ENCODE peak calls at places on chromosome 19, in ten cellular contexts. J is upper lobe of left lung, P is uterus, S is lower leg skin, U is H1, K is body of pancreas, R is transverse colon, C is tibial nerve, A is IMR-90, D is breast epithelium. E is an unnamed sample.

GRCh38 chr19:45469835-45470146 is 2.0 kb downstream of the FOSB start:
- DNase-seq in J (peak), P (no peak), U (no peak), A (no peak), D (no peak), C (peak), K (no peak), S (no peak), R (peak), E (peak)

GRCh38 chr19:29844891-29845575 is 33.2 kb downstream of the CCNE1 start:
- DNase-seq in D (peak), R (peak), U (peak), K (peak), P (peak), J (peak), C (peak), S (peak), A (peak), E (peak)

GRCh38 chr19:7944177-7944761 is 803 bp upstream of the TIMM44 start:
- DNase-seq in C (peak), P (peak), J (no peak), K (peak), S (peak), A (peak), R (peak), U (peak), D (peak), E (peak)

GRCh38 chr19:35222373-35223005 is 6.0 kb downstream of the FAM187B start:
- DNase-seq in R (no peak), A (no peak), J (no peak), C (no peak), P (no peak), U (no peak), S (no peak), D (no peak), K (no peak), E (peak)

GRCh38 chr19:6021878-6022569 is 44.1 kb upstream of the RANBP3 start:
- DNase-seq in J (peak), C (peak), R (peak), U (peak), A (peak), D (peak), S (peak), P (peak), K (peak), E (peak)

GRCh38 chr19:52923782-52924593 is 760 bp upstream of the ZNF888 start:
- DNase-seq in A (no peak), P (peak), J (no peak), S (peak), R (peak), K (peak), U (no peak), D (peak), C (no peak), E (no peak)

GRCh38 chr19:16587031-16588023 is 15.1 kb upstream of the SLC35E1 start:
- DNase-seq in D (no peak), P (no peak), A (peak), J (no peak), C (peak), U (no peak), K (peak), S (no peak), R (peak), E (peak)

GRCh38 chr19:13861392-13861713 is 15.6 kb upstream of the NANOS3 start:
- DNase-seq in A (no peak), R (no peak), S (no peak), J (no peak), K (no peak), C (no peak), P (no peak), U (no peak), D (no peak), E (no peak)

GRCh38 chr19:29943615-29944014 is 1.6 kb downstream of the URI1 start:
- DNase-seq in S (no peak), D (no peak), A (no peak), R (no peak), C (no peak), K (no peak), U (no peak), J (no peak), P (no peak), E (no peak)

GRCh38 chr19:49427855-49428546 is 2.8 kb downstream of the GFY start:
- DNase-seq in R (no peak), C (no peak), P (no peak), U (no peak), A (no peak), D (no peak), S (no peak), J (peak), K (peak), E (peak)

GRCh38 chr19:39166571-39167391 is 30.0 kb upstream of the NCCRP1 start:
- DNase-seq in K (peak), P (peak), R (peak), A (no peak), J (peak), C (no peak), S (peak), U (no peak), D (peak), E (peak)

GRCh38 chr19:29040291-29040690 is 172.7 kb downstream of the UQCRFS1 start:
- DNase-seq in J (peak), U (no peak), P (no peak), K (no peak), D (no peak), S (peak), A (no peak), C (no peak), R (no peak), E (no peak)

GRCh38 chr19:3852614-3853254 is 16.1 kb downstream of the ZFR2 start:
- DNase-seq in J (no peak), P (no peak), U (no peak), A (peak), S (no peak), R (peak), K (peak), D (no peak), C (no peak), E (peak)

GRCh38 chr19:51091895-51092873 is 9.5 kb upstream of the KLK14 start:
- DNase-seq in A (no peak), D (no peak), K (no peak), S (no peak), J (no peak), C (no peak), P (no peak), U (no peak), R (no peak), E (no peak)

GRCh38 chr19:2415281-2415972 is 12.0 kb downstream of the TIMM13 start:
- DNase-seq in R (no peak), J (no peak), K (no peak), S (no peak), A (no peak), U (no peak), C (no peak), D (no peak), P (no peak), E (peak)

GRCh38 chr19:2415973-2416319 is 11.4 kb downstream of the TIMM13 start:
- DNase-seq in J (no peak), A (no peak), R (no peak), D (no peak), U (no peak), K (no peak), S (no peak), P (no peak), C (no peak), E (no peak)

GRCh38 chr19:2413629-2414028 is 13.8 kb downstream of the TIMM13 start:
- DNase-seq in C (no peak), D (no peak), A (no peak), U (no peak), R (no peak), P (no peak), J (no peak), K (no peak), S (no peak), E (no peak)

GRCh38 chr19:2417881-2418406 is 9.4 kb downstream of the TIMM13 start:
- DNase-seq in A (no peak), S (no peak), P (no peak), J (no peak), K (no peak), U (no peak), D (no peak), C (no peak), R (no peak), E (no peak)

GRCh38 chr19:2416321-2417097 is 10.9 kb downstream of the TIMM13 start:
- DNase-seq in K (no peak), S (no peak), C (no peak), J (no peak), P (no peak), U (no peak), D (no peak), A (no peak), R (no peak), E (no peak)
- TF ChIP-seq POLR2A in K (no peak), S (no peak), C (no peak), J (no peak), P (no peak), U (no peak), D (no peak), A (no peak), R (no peak), E (no peak)

GRCh38 chr19:33193269-33193863 is 764 bp upstream of the LRP3 start:
- DNase-seq in R (no peak), U (no peak), P (no peak), A (no peak), J (no peak), S (no peak), C (no peak), K (no peak), D (no peak), E (no peak)
- H3K4me3 ChIP-seq in R (peak), U (peak), P (no peak), A (no peak), J (no peak), S (no peak), C (peak), K (no peak), D (peak), E (peak)

GRCh38 chr19:55467236-55468053 is 2.9 kb upstream of the C19orf85 start:
- DNase-seq in U (no peak), R (peak), K (peak), D (no peak), S (no peak), J (peak), A (peak), P (peak), C (peak), E (peak)
- TF ChIP-seq POLR2A in U (no peak), R (no peak), K (no peak), D (no peak), S (no peak), J (no peak), A (no peak), P (no peak), C (no peak), E (no peak)

DNA sequence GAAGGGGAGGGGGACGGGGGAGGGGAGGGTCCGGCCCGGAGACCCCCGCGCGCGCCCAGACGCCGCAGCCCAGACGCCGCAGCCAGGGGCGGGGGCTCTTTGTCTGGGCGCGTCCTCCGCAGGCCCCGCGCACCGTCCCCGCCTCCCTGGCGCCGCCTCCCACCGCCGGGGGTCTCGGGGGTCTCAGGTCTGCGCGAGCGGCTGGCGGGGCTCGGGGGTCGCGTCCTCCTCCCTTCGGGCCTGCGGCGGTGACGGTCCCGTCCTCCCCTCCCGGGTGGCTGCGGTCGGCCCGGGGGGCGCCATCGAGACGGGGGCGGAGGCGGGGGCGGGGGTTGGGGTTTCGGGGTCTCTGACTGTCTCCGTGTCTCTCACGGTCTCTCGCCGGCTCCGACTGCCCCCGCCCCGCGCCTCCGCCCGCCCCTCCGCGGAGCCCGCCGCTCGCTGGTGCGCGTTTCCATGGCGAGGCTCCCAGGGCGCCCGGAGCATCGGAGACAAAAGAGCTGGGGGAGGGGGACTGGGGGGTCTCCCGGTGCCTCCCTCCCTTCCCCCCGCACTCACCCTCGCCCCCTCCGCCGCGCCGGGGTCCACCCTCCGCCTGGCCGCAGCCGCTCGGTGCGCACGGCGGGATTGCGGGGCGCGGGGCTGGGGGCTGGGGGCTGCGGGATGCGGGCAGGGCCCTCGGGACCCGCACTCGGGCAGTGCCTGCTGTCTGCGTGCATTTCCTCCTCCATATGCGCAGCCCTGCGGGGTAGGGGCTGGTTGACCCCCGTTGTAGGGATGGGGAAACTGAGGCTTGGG is 420 bp upstream of the PLPPR3 start:
- DNase-seq in P (no peak), S (no peak), K (no peak), C (no peak), U (no peak), J (peak), D (no peak), A (no peak), R (no peak), E (no peak)
- H3K4me3 ChIP-seq in P (no peak), S (no peak), K (no peak), C (peak), U (peak), J (peak), D (peak), A (peak), R (peak), E (peak)

GRCh38 chr19:12194827-12195500 is 32.1 kb downstream of the ZNF136 start:
- DNase-seq in U (no peak), S (peak), A (peak), C (peak), P (peak), J (peak), R (peak), K (peak), D (peak), E (peak)
- TF ChIP-seq POLR2A in U (no peak), S (no peak), A (no peak), C (no peak), P (peak), J (no peak), R (peak), K (peak), D (no peak), E (no peak)

GRCh38 chr19:43678512-43678911 is 8.5 kb upstream of the PLAUR start:
- DNase-seq in U (no peak), R (no peak), D (no peak), K (no peak), A (no peak), S (no peak), P (no peak), C (no peak), J (no peak), E (no peak)

GRCh38 chr19:43674630-43674982 is 4.6 kb upstream of the PLAUR start:
- DNase-seq in R (no peak), K (no peak), D (no peak), S (no peak), C (no peak), A (peak), U (no peak), P (no peak), J (no peak), E (no peak)

GRCh38 chr19:43675906-43676305 is 5.9 kb upstream of the PLAUR start:
- DNase-seq in C (no peak), J (no peak), P (no peak), S (no peak), U (no peak), A (no peak), R (no peak), D (no peak), K (no peak), E (no peak)

GRCh38 chr19:43673702-43674629 is 4.0 kb upstream of the PLAUR start:
- DNase-seq in A (no peak), P (no peak), C (no peak), J (no peak), R (no peak), K (no peak), S (peak), U (no peak), D (no peak), E (no peak)

DNA sequence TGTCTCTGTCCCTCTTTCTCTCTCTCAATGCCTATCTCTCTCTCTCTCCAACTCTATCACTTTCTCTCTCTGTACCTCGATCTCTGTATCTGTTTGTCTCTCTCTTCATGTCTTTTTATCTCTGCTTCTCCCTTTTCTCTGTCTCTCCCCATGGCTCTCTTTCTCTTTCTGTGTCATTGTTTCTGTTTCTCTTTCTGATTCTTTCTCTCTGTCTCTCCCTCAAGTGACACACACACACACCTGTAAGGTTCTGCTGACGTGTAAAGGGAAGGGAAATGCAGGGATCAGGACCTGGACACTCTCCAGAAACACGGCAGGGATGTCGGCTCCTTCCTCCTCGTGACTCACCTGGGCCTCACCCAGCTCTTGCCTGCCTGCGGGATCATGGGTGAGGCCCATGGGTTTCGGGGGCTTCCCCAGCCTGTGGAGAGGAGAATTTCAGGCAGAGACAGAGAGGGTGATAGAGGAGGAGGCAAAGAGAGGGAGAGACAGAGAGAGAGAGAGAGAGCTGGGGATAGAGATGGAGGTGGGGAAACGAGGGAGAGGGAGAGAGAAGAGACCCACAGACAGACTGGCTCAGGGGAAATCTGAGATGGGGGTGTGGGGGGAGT is 5.4 kb upstream of the PLAUR start:
- DNase-seq in K (peak), S (peak), J (no peak), A (peak), U (no peak), P (no peak), R (peak), C (no peak), D (peak), E (peak)
- H3K4me3 ChIP-seq in K (no peak), S (no peak), J (no peak), A (no peak), U (no peak), P (no peak), R (no peak), C (no peak), D (no peak), E (no peak)

GRCh38 chr19:41321204-41321599 is 11.2 kb downstream of the CCDC97 start:
- DNase-seq in K (no peak), R (no peak), S (no peak), J (no peak), A (no peak), C (no peak), D (no peak), P (no peak), U (no peak), E (no peak)

GRCh38 chr19:41320568-41320967 is 10.6 kb downstream of the CCDC97 start:
- DNase-seq in J (no peak), R (no peak), P (no peak), K (no peak), C (no peak), A (no peak), D (no peak), S (no peak), U (no peak), E (no peak)

GRCh38 chr19:41319500-41320184 is 9.7 kb downstream of the CCDC97 start:
- DNase-seq in K (no peak), U (no peak), P (no peak), R (no peak), A (no peak), C (no peak), D (no peak), J (no peak), S (no peak), E (no peak)

GRCh38 chr19:41320185-41320518 is 10.2 kb downstream of the CCDC97 start:
- DNase-seq in A (no peak), C (no peak), R (no peak), J (no peak), S (no peak), P (no peak), U (no peak), K (no peak), D (no peak), E (no peak)

GRCh38 chr19:41318696-41319499 is 8.9 kb downstream of the CCDC97 start:
- DNase-seq in K (no peak), R (no peak), D (no peak), S (no peak), C (no peak), U (no peak), P (no peak), J (no peak), A (no peak), E (no peak)
- TF ChIP-seq POLR2A in K (no peak), R (no peak), D (no peak), S (no peak), C (no peak), U (no peak), P (no peak), J (no peak), A (no peak), E (no peak)

E was measured in Peyer's patch.